ENCODE peak calls at places on chromosomes 2 and 18, in five cellular contexts. One of them, this sample, is unnamed.

GRCh38 chr2:174012347-174013309 is 47.5 kb upstream of the SP3 start:
- DNase-seq in spleen: peak
- DNase-seq in GM12878: no peak
- DNase-seq in colonic mucosa: peak
- DNase-seq in OCI-LY7: no peak
- DNase-seq in this sample: peak

GRCh38 chr2:28283861-28284260 is 108.8 kb upstream of the FOSL2 start:
- DNase-seq in GM12878: no peak
- DNase-seq in spleen: no peak
- DNase-seq in OCI-LY7: no peak
- DNase-seq in colonic mucosa: no peak
- DNase-seq in this sample: no peak

GRCh38 chr2:70089946-70090523 is 2.8 kb downstream of the PCBP1 start:
- DNase-seq in spleen: no peak
- DNase-seq in colonic mucosa: no peak
- DNase-seq in OCI-LY7: no peak
- DNase-seq in GM12878: no peak
- DNase-seq in this sample: no peak

GRCh38 chr2:114170070-114170469 is 272.4 kb upstream of the DPP10 start:
- DNase-seq in colonic mucosa: no peak
- DNase-seq in GM12878: no peak
- DNase-seq in OCI-LY7: no peak
- DNase-seq in spleen: no peak
- DNase-seq in this sample: no peak

GRCh38 chr18:33577688-33578370 is at the start of gene ASXL3:
- DNase-seq in OCI-LY7: peak
- DNase-seq in spleen: peak
- DNase-seq in colonic mucosa: peak
- DNase-seq in GM12878: no peak
- DNase-seq in this sample: peak

GRCh38 chr2:237677951-237678481 is 50.6 kb downstream of the LRRFIP1 start:
- DNase-seq in spleen: peak
- DNase-seq in GM12878: no peak
- DNase-seq in OCI-LY7: peak
- DNase-seq in colonic mucosa: peak
- DNase-seq in this sample: no peak

GRCh38 chr18:49910986-49911385 is 97.7 kb upstream of the ACAA2 start:
- DNase-seq in spleen: no peak
- DNase-seq in colonic mucosa: no peak
- DNase-seq in OCI-LY7: no peak
- DNase-seq in GM12878: no peak
- DNase-seq in this sample: no peak

GRCh38 chr2:136246086-136246669 is 128.2 kb upstream of the CXCR4 start:
- DNase-seq in GM12878: peak
- DNase-seq in spleen: peak
- DNase-seq in OCI-LY7: peak
- DNase-seq in colonic mucosa: peak
- DNase-seq in this sample: peak

GRCh38 chr2:7071916-7072556 is 154.8 kb downstream of the RNF144A start:
- DNase-seq in colonic mucosa: no peak
- DNase-seq in spleen: no peak
- DNase-seq in OCI-LY7: peak
- DNase-seq in GM12878: no peak
- DNase-seq in this sample: no peak

GRCh38 chr2:177717831-177718618 is 325.5 kb downstream of the AGPS start:
- DNase-seq in OCI-LY7: peak
- DNase-seq in spleen: no peak
- DNase-seq in GM12878: no peak
- DNase-seq in colonic mucosa: no peak
- DNase-seq in this sample: no peak
- TF ChIP-seq CTCF in OCI-LY7: peak
- TF ChIP-seq CTCF in spleen: peak
- TF ChIP-seq CTCF in GM12878: peak
- TF ChIP-seq CTCF in colonic mucosa: no peak
- TF ChIP-seq CTCF in this sample: no peak

GRCh38 chr2:209322905-209323517 is 100.8 kb upstream of the MAP2 start:
- DNase-seq in spleen: no peak
- DNase-seq in OCI-LY7: no peak
- DNase-seq in GM12878: no peak
- DNase-seq in colonic mucosa: no peak
- DNase-seq in this sample: no peak

GRCh38 chr2:209321581-209321980 is 102.3 kb upstream of the MAP2 start:
- DNase-seq in spleen: no peak
- DNase-seq in OCI-LY7: no peak
- DNase-seq in GM12878: no peak
- DNase-seq in colonic mucosa: no peak
- DNase-seq in this sample: no peak

GRCh38 chr2:209323738-209324137 is 100.1 kb upstream of the MAP2 start:
- DNase-seq in OCI-LY7: no peak
- DNase-seq in GM12878: no peak
- DNase-seq in spleen: no peak
- DNase-seq in colonic mucosa: no peak
- DNase-seq in this sample: no peak

GRCh38 chr2:209321076-209321475 is 102.8 kb upstream of the MAP2 start:
- DNase-seq in OCI-LY7: no peak
- DNase-seq in spleen: no peak
- DNase-seq in GM12878: no peak
- DNase-seq in colonic mucosa: no peak
- DNase-seq in this sample: no peak

GRCh38 chr2:209322041-209322440 is 101.8 kb upstream of the MAP2 start:
- DNase-seq in OCI-LY7: no peak
- DNase-seq in spleen: no peak
- DNase-seq in GM12878: no peak
- DNase-seq in colonic mucosa: no peak
- DNase-seq in this sample: no peak
- TF ChIP-seq CTCF in OCI-LY7: peak
- TF ChIP-seq CTCF in spleen: no peak
- TF ChIP-seq CTCF in GM12878: no peak
- TF ChIP-seq CTCF in colonic mucosa: no peak
- TF ChIP-seq CTCF in this sample: no peak

GRCh38 chr2:107511970-107512789 is 314.5 kb upstream of the RGPD4 start:
- DNase-seq in colonic mucosa: no peak
- DNase-seq in OCI-LY7: no peak
- DNase-seq in GM12878: no peak
- DNase-seq in spleen: no peak
- DNase-seq in this sample: no peak
- TF ChIP-seq CTCF in colonic mucosa: no peak
- TF ChIP-seq CTCF in OCI-LY7: no peak
- TF ChIP-seq CTCF in GM12878: no peak
- TF ChIP-seq CTCF in spleen: no peak
- TF ChIP-seq CTCF in this sample: no peak

GRCh38 chr2:23757686-23758433 is 169.1 kb downstream of the ATAD2B start:
- DNase-seq in spleen: no peak
- DNase-seq in OCI-LY7: no peak
- DNase-seq in colonic mucosa: peak
- DNase-seq in GM12878: no peak
- DNase-seq in this sample: no peak

GRCh38 chr2:23756593-23757292 is 170.2 kb downstream of the ATAD2B start:
- DNase-seq in GM12878: no peak
- DNase-seq in OCI-LY7: no peak
- DNase-seq in colonic mucosa: no peak
- DNase-seq in spleen: no peak
- DNase-seq in this sample: no peak

GRCh38 chr2:23762141-23762540 is 164.8 kb downstream of the ATAD2B start:
- DNase-seq in OCI-LY7: no peak
- DNase-seq in spleen: no peak
- DNase-seq in colonic mucosa: no peak
- DNase-seq in GM12878: no peak
- DNase-seq in this sample: no peak

GRCh38 chr2:23761638-23762037 is 165.3 kb downstream of the ATAD2B start:
- DNase-seq in GM12878: no peak
- DNase-seq in OCI-LY7: no peak
- DNase-seq in spleen: no peak
- DNase-seq in colonic mucosa: no peak
- DNase-seq in this sample: no peak

GRCh38 chr2:23760746-23761145 is 166.2 kb downstream of the ATAD2B start:
- DNase-seq in spleen: no peak
- DNase-seq in OCI-LY7: peak
- DNase-seq in GM12878: no peak
- DNase-seq in colonic mucosa: no peak
- DNase-seq in this sample: no peak
- TF ChIP-seq CTCF in spleen: no peak
- TF ChIP-seq CTCF in OCI-LY7: peak
- TF ChIP-seq CTCF in GM12878: no peak
- TF ChIP-seq CTCF in colonic mucosa: no peak
- TF ChIP-seq CTCF in this sample: no peak